ENCODE peak calls at places on chromosomes 5 and 9, in seven cellular contexts. One of them, this sample, is unnamed.

GRCh38 chr5:157558681-157559080 is 16.9 kb downstream of the ADAM19 start:
- DNase-seq in activated naive CD8-positive, alpha-beta T cell treated with anti-CD3 and anti-CD28 coated beads, Interleukin-2, amount 50 U/mL, for 24 hours: no peak
- DNase-seq in CD4-positive, alpha-beta T cell: no peak
- DNase-seq in iPS DF 6.9: no peak
- DNase-seq in A549: no peak
- DNase-seq in fibroblast of the aortic adventitia: no peak
- DNase-seq in hypothalamus: no peak
- DNase-seq in this sample: no peak

GRCh38 chr5:142726188-142726731 is 40.4 kb upstream of the FGF1 start:
- DNase-seq in activated naive CD8-positive, alpha-beta T cell treated with anti-CD3 and anti-CD28 coated beads, Interleukin-2, amount 50 U/mL, for 24 hours: no peak
- DNase-seq in hypothalamus: no peak
- DNase-seq in iPS DF 6.9: no peak
- DNase-seq in CD4-positive, alpha-beta T cell: no peak
- DNase-seq in fibroblast of the aortic adventitia: peak
- DNase-seq in A549: no peak
- DNase-seq in this sample: no peak

GRCh38 chr5:82422751-82423181 is 144.6 kb upstream of the RPS23 start:
- DNase-seq in A549: no peak
- DNase-seq in iPS DF 6.9: no peak
- DNase-seq in hypothalamus: no peak
- DNase-seq in fibroblast of the aortic adventitia: peak
- DNase-seq in CD4-positive, alpha-beta T cell: no peak
- DNase-seq in activated naive CD8-positive, alpha-beta T cell treated with anti-CD3 and anti-CD28 coated beads, Interleukin-2, amount 50 U/mL, for 24 hours: no peak
- DNase-seq in this sample: no peak

GRCh38 chr9:32839013-32839442 is 55.7 kb downstream of the TMEM215 start:
- DNase-seq in CD4-positive, alpha-beta T cell: no peak
- DNase-seq in fibroblast of the aortic adventitia: no peak
- DNase-seq in A549: peak
- DNase-seq in hypothalamus: no peak
- DNase-seq in activated naive CD8-positive, alpha-beta T cell treated with anti-CD3 and anti-CD28 coated beads, Interleukin-2, amount 50 U/mL, for 24 hours: no peak
- DNase-seq in iPS DF 6.9: no peak
- DNase-seq in this sample: no peak

GRCh38 chr9:99167120-99167519 is 54.6 kb downstream of the ALG2 start:
- DNase-seq in CD4-positive, alpha-beta T cell: no peak
- DNase-seq in iPS DF 6.9: no peak
- DNase-seq in hypothalamus: no peak
- DNase-seq in A549: no peak
- DNase-seq in fibroblast of the aortic adventitia: no peak
- DNase-seq in activated naive CD8-positive, alpha-beta T cell treated with anti-CD3 and anti-CD28 coated beads, Interleukin-2, amount 50 U/mL, for 24 hours: no peak
- DNase-seq in this sample: no peak

GRCh38 chr5:164012376-164012775 is 507.0 kb downstream of the MAT2B start:
- DNase-seq in hypothalamus: no peak
- DNase-seq in CD4-positive, alpha-beta T cell: no peak
- DNase-seq in fibroblast of the aortic adventitia: peak
- DNase-seq in activated naive CD8-positive, alpha-beta T cell treated with anti-CD3 and anti-CD28 coated beads, Interleukin-2, amount 50 U/mL, for 24 hours: no peak
- DNase-seq in iPS DF 6.9: no peak
- DNase-seq in A549: no peak
- DNase-seq in this sample: no peak

GRCh38 chr5:133727636-133728035 is 115.3 kb upstream of the FSTL4 start:
- DNase-seq in CD4-positive, alpha-beta T cell: no peak
- DNase-seq in iPS DF 6.9: no peak
- DNase-seq in fibroblast of the aortic adventitia: no peak
- DNase-seq in A549: no peak
- DNase-seq in activated naive CD8-positive, alpha-beta T cell treated with anti-CD3 and anti-CD28 coated beads, Interleukin-2, amount 50 U/mL, for 24 hours: no peak
- DNase-seq in hypothalamus: no peak
- DNase-seq in this sample: no peak

GRCh38 chr5:149938272-149938671 is 6.3 kb downstream of the PDE6A start:
- DNase-seq in A549: peak
- DNase-seq in activated naive CD8-positive, alpha-beta T cell treated with anti-CD3 and anti-CD28 coated beads, Interleukin-2, amount 50 U/mL, for 24 hours: no peak
- DNase-seq in fibroblast of the aortic adventitia: peak
- DNase-seq in iPS DF 6.9: no peak
- DNase-seq in hypothalamus: no peak
- DNase-seq in CD4-positive, alpha-beta T cell: no peak
- DNase-seq in this sample: peak

GRCh38 chr9:128275198-128276007 is at the start of gene GOLGA2:
- DNase-seq in A549: no peak
- DNase-seq in activated naive CD8-positive, alpha-beta T cell treated with anti-CD3 and anti-CD28 coated beads, Interleukin-2, amount 50 U/mL, for 24 hours: peak
- DNase-seq in CD4-positive, alpha-beta T cell: no peak
- DNase-seq in iPS DF 6.9: no peak
- DNase-seq in hypothalamus: no peak
- DNase-seq in fibroblast of the aortic adventitia: peak
- DNase-seq in this sample: no peak

GRCh38 chr5:127568166-127568565 is 50.7 kb downstream of the PRRC1 start:
- DNase-seq in iPS DF 6.9: no peak
- DNase-seq in hypothalamus: no peak
- DNase-seq in A549: no peak
- DNase-seq in activated naive CD8-positive, alpha-beta T cell treated with anti-CD3 and anti-CD28 coated beads, Interleukin-2, amount 50 U/mL, for 24 hours: no peak
- DNase-seq in fibroblast of the aortic adventitia: no peak
- DNase-seq in CD4-positive, alpha-beta T cell: no peak
- DNase-seq in this sample: no peak

GRCh38 chr5:177447611-177448243 is 1.1 kb downstream of the PRR7 start:
- DNase-seq in iPS DF 6.9: no peak
- DNase-seq in A549: peak
- DNase-seq in hypothalamus: peak
- DNase-seq in CD4-positive, alpha-beta T cell: no peak
- DNase-seq in fibroblast of the aortic adventitia: peak
- DNase-seq in activated naive CD8-positive, alpha-beta T cell treated with anti-CD3 and anti-CD28 coated beads, Interleukin-2, amount 50 U/mL, for 24 hours: peak
- DNase-seq in this sample: peak

GRCh38 chr5:171450423-171451246 is 31.2 kb downstream of the FGF18 start:
- DNase-seq in CD4-positive, alpha-beta T cell: no peak
- DNase-seq in activated naive CD8-positive, alpha-beta T cell treated with anti-CD3 and anti-CD28 coated beads, Interleukin-2, amount 50 U/mL, for 24 hours: peak
- DNase-seq in hypothalamus: no peak
- DNase-seq in fibroblast of the aortic adventitia: peak
- DNase-seq in iPS DF 6.9: no peak
- DNase-seq in A549: no peak
- DNase-seq in this sample: no peak

GRCh38 chr9:93099551-93100264 is 3.7 kb downstream of the CARD19 start:
- DNase-seq in CD4-positive, alpha-beta T cell: no peak
- DNase-seq in fibroblast of the aortic adventitia: no peak
- DNase-seq in A549: no peak
- DNase-seq in hypothalamus: no peak
- DNase-seq in activated naive CD8-positive, alpha-beta T cell treated with anti-CD3 and anti-CD28 coated beads, Interleukin-2, amount 50 U/mL, for 24 hours: no peak
- DNase-seq in iPS DF 6.9: no peak
- DNase-seq in this sample: no peak

GRCh38 chr9:132557768-132558167 is 24.6 kb upstream of the BARHL1 start:
- DNase-seq in A549: no peak
- DNase-seq in CD4-positive, alpha-beta T cell: no peak
- DNase-seq in hypothalamus: no peak
- DNase-seq in fibroblast of the aortic adventitia: no peak
- DNase-seq in iPS DF 6.9: no peak
- DNase-seq in activated naive CD8-positive, alpha-beta T cell treated with anti-CD3 and anti-CD28 coated beads, Interleukin-2, amount 50 U/mL, for 24 hours: no peak
- DNase-seq in this sample: no peak

GRCh38 chr9:121635300-121635699 is 16.1 kb upstream of the DAB2IP start:
- DNase-seq in CD4-positive, alpha-beta T cell: no peak
- DNase-seq in iPS DF 6.9: no peak
- DNase-seq in activated naive CD8-positive, alpha-beta T cell treated with anti-CD3 and anti-CD28 coated beads, Interleukin-2, amount 50 U/mL, for 24 hours: no peak
- DNase-seq in hypothalamus: no peak
- DNase-seq in fibroblast of the aortic adventitia: no peak
- DNase-seq in A549: no peak
- DNase-seq in this sample: no peak

GRCh38 chr5:76888733-76889300 is 39.0 kb downstream of the S100Z start:
- DNase-seq in iPS DF 6.9: no peak
- DNase-seq in A549: no peak
- DNase-seq in fibroblast of the aortic adventitia: no peak
- DNase-seq in CD4-positive, alpha-beta T cell: no peak
- DNase-seq in hypothalamus: no peak
- DNase-seq in activated naive CD8-positive, alpha-beta T cell treated with anti-CD3 and anti-CD28 coated beads, Interleukin-2, amount 50 U/mL, for 24 hours: no peak
- DNase-seq in this sample: no peak

GRCh38 chr5:97529354-97529753 is 346.3 kb upstream of the RIOK2 start:
- DNase-seq in hypothalamus: no peak
- DNase-seq in fibroblast of the aortic adventitia: no peak
- DNase-seq in CD4-positive, alpha-beta T cell: no peak
- DNase-seq in iPS DF 6.9: no peak
- DNase-seq in A549: no peak
- DNase-seq in activated naive CD8-positive, alpha-beta T cell treated with anti-CD3 and anti-CD28 coated beads, Interleukin-2, amount 50 U/mL, for 24 hours: no peak
- DNase-seq in this sample: no peak

GRCh38 chr9:122190597-122191381 is 31.1 kb downstream of the MORN5 start:
- DNase-seq in fibroblast of the aortic adventitia: no peak
- DNase-seq in hypothalamus: no peak
- DNase-seq in activated naive CD8-positive, alpha-beta T cell treated with anti-CD3 and anti-CD28 coated beads, Interleukin-2, amount 50 U/mL, for 24 hours: no peak
- DNase-seq in A549: peak
- DNase-seq in CD4-positive, alpha-beta T cell: no peak
- DNase-seq in iPS DF 6.9: no peak
- DNase-seq in this sample: no peak

GRCh38 chr5:75639912-75640311 is 28.7 kb downstream of the ANKDD1B start:
- DNase-seq in A549: no peak
- DNase-seq in CD4-positive, alpha-beta T cell: no peak
- DNase-seq in hypothalamus: no peak
- DNase-seq in fibroblast of the aortic adventitia: no peak
- DNase-seq in iPS DF 6.9: no peak
- DNase-seq in activated naive CD8-positive, alpha-beta T cell treated with anti-CD3 and anti-CD28 coated beads, Interleukin-2, amount 50 U/mL, for 24 hours: no peak
- DNase-seq in this sample: no peak

GRCh38 chr5:17305964-17306725 is 88.7 kb downstream of the BASP1 start:
- DNase-seq in A549: peak
- DNase-seq in hypothalamus: no peak
- DNase-seq in CD4-positive, alpha-beta T cell: no peak
- DNase-seq in activated naive CD8-positive, alpha-beta T cell treated with anti-CD3 and anti-CD28 coated beads, Interleukin-2, amount 50 U/mL, for 24 hours: no peak
- DNase-seq in iPS DF 6.9: no peak
- DNase-seq in fibroblast of the aortic adventitia: peak
- DNase-seq in this sample: peak

GRCh38 chr9:37146372-37146771 is 26.0 kb downstream of the ZCCHC7 start:
- DNase-seq in iPS DF 6.9: no peak
- DNase-seq in fibroblast of the aortic adventitia: no peak
- DNase-seq in A549: no peak
- DNase-seq in CD4-positive, alpha-beta T cell: no peak
- DNase-seq in activated naive CD8-positive, alpha-beta T cell treated with anti-CD3 and anti-CD28 coated beads, Interleukin-2, amount 50 U/mL, for 24 hours: no peak
- DNase-seq in hypothalamus: no peak
- DNase-seq in this sample: no peak

GRCh38 chr5:72210913-72211670 is 103.8 kb downstream of the MAP1B start:
- DNase-seq in fibroblast of the aortic adventitia: peak
- DNase-seq in A549: peak
- DNase-seq in activated naive CD8-positive, alpha-beta T cell treated with anti-CD3 and anti-CD28 coated beads, Interleukin-2, amount 50 U/mL, for 24 hours: no peak
- DNase-seq in hypothalamus: peak
- DNase-seq in iPS DF 6.9: no peak
- DNase-seq in CD4-positive, alpha-beta T cell: no peak
- DNase-seq in this sample: peak

GRCh38 chr5:81428446-81428845 is 34.5 kb upstream of the ACOT12 start:
- DNase-seq in fibroblast of the aortic adventitia: peak
- DNase-seq in iPS DF 6.9: no peak
- DNase-seq in A549: peak
- DNase-seq in activated naive CD8-positive, alpha-beta T cell treated with anti-CD3 and anti-CD28 coated beads, Interleukin-2, amount 50 U/mL, for 24 hours: no peak
- DNase-seq in CD4-positive, alpha-beta T cell: no peak
- DNase-seq in hypothalamus: no peak
- DNase-seq in this sample: no peak

GRCh38 chr9:72292184-72292787 is 72.7 kb downstream of the ZFAND5 start:
- DNase-seq in activated naive CD8-positive, alpha-beta T cell treated with anti-CD3 and anti-CD28 coated beads, Interleukin-2, amount 50 U/mL, for 24 hours: no peak
- DNase-seq in fibroblast of the aortic adventitia: peak
- DNase-seq in CD4-positive, alpha-beta T cell: no peak
- DNase-seq in hypothalamus: no peak
- DNase-seq in A549: peak
- DNase-seq in iPS DF 6.9: no peak
- DNase-seq in this sample: no peak

GRCh38 chr9:133356391-133357091 is at the start of the genes SURF1 and SURF2:
- DNase-seq in activated naive CD8-positive, alpha-beta T cell treated with anti-CD3 and anti-CD28 coated beads, Interleukin-2, amount 50 U/mL, for 24 hours: peak
- DNase-seq in hypothalamus: peak
- DNase-seq in iPS DF 6.9: no peak
- DNase-seq in CD4-positive, alpha-beta T cell: peak
- DNase-seq in fibroblast of the aortic adventitia: peak
- DNase-seq in A549: peak
- DNase-seq in this sample: peak